ENCODE peak calls at places on chromosomes 6 and 20, in seven cellular contexts. One of them, this sample, is unnamed.

GRCh38 chr6:99241905-99242534 is 107.5 kb downstream of the FAXC start:
- DNase-seq in stimulated activated CD4-positive, alpha-beta T cell treated with anti-CD3 and anti-CD28 coated beads, Interleukin-1b, Interleukin-23, amount 100 ng/mL, for 48 hours: no peak
- DNase-seq in psoas muscle: no peak
- DNase-seq in NCI-H1105: peak
- DNase-seq in activated CD4-positive, alpha-beta T cell treated with anti-CD3 and anti-CD28 coated beads, Interleukin-2, amount 50 U/mL, for 24 hours: no peak
- DNase-seq in A172: peak
- DNase-seq in neuronal stem cell: peak
- DNase-seq in this sample: peak

GRCh38 chr20:18728165-18728866 is 85.3 kb upstream of the SCP2D1 start:
- DNase-seq in neuronal stem cell: no peak
- DNase-seq in NCI-H1105: no peak
- DNase-seq in stimulated activated CD4-positive, alpha-beta T cell treated with anti-CD3 and anti-CD28 coated beads, Interleukin-1b, Interleukin-23, amount 100 ng/mL, for 48 hours: no peak
- DNase-seq in activated CD4-positive, alpha-beta T cell treated with anti-CD3 and anti-CD28 coated beads, Interleukin-2, amount 50 U/mL, for 24 hours: no peak
- DNase-seq in A172: no peak
- DNase-seq in psoas muscle: no peak
- DNase-seq in this sample: no peak

GRCh38 chr20:62695448-62696414 is 12.9 kb upstream of the NTSR1 start:
- DNase-seq in psoas muscle: no peak
- DNase-seq in neuronal stem cell: no peak
- DNase-seq in activated CD4-positive, alpha-beta T cell treated with anti-CD3 and anti-CD28 coated beads, Interleukin-2, amount 50 U/mL, for 24 hours: no peak
- DNase-seq in NCI-H1105: no peak
- DNase-seq in stimulated activated CD4-positive, alpha-beta T cell treated with anti-CD3 and anti-CD28 coated beads, Interleukin-1b, Interleukin-23, amount 100 ng/mL, for 48 hours: no peak
- DNase-seq in A172: no peak
- DNase-seq in this sample: no peak

GRCh38 chr6:74574794-74575193 is 631.1 kb downstream of the COL12A1 start:
- DNase-seq in neuronal stem cell: no peak
- DNase-seq in NCI-H1105: no peak
- DNase-seq in stimulated activated CD4-positive, alpha-beta T cell treated with anti-CD3 and anti-CD28 coated beads, Interleukin-1b, Interleukin-23, amount 100 ng/mL, for 48 hours: no peak
- DNase-seq in A172: peak
- DNase-seq in activated CD4-positive, alpha-beta T cell treated with anti-CD3 and anti-CD28 coated beads, Interleukin-2, amount 50 U/mL, for 24 hours: no peak
- DNase-seq in psoas muscle: no peak
- DNase-seq in this sample: peak

GRCh38 chr20:2656471-2657117 is 4.2 kb downstream of the NOP56 start:
- DNase-seq in NCI-H1105: no peak
- DNase-seq in activated CD4-positive, alpha-beta T cell treated with anti-CD3 and anti-CD28 coated beads, Interleukin-2, amount 50 U/mL, for 24 hours: no peak
- DNase-seq in stimulated activated CD4-positive, alpha-beta T cell treated with anti-CD3 and anti-CD28 coated beads, Interleukin-1b, Interleukin-23, amount 100 ng/mL, for 48 hours: no peak
- DNase-seq in neuronal stem cell: no peak
- DNase-seq in psoas muscle: no peak
- DNase-seq in A172: no peak
- DNase-seq in this sample: no peak

GRCh38 chr6:146590492-146590891 is 8.3 kb upstream of the ADGB start:
- DNase-seq in neuronal stem cell: no peak
- DNase-seq in A172: no peak
- DNase-seq in activated CD4-positive, alpha-beta T cell treated with anti-CD3 and anti-CD28 coated beads, Interleukin-2, amount 50 U/mL, for 24 hours: no peak
- DNase-seq in stimulated activated CD4-positive, alpha-beta T cell treated with anti-CD3 and anti-CD28 coated beads, Interleukin-1b, Interleukin-23, amount 100 ng/mL, for 48 hours: no peak
- DNase-seq in psoas muscle: no peak
- DNase-seq in NCI-H1105: no peak
- DNase-seq in this sample: no peak

GRCh38 chr20:34045930-34046329 is 52.2 kb downstream of the RALY start:
- DNase-seq in psoas muscle: no peak
- DNase-seq in A172: no peak
- DNase-seq in stimulated activated CD4-positive, alpha-beta T cell treated with anti-CD3 and anti-CD28 coated beads, Interleukin-1b, Interleukin-23, amount 100 ng/mL, for 48 hours: no peak
- DNase-seq in activated CD4-positive, alpha-beta T cell treated with anti-CD3 and anti-CD28 coated beads, Interleukin-2, amount 50 U/mL, for 24 hours: no peak
- DNase-seq in NCI-H1105: no peak
- DNase-seq in neuronal stem cell: no peak
- DNase-seq in this sample: peak

GRCh38 chr6:40349566-40350192 is 237.5 kb downstream of the LRFN2 start:
- DNase-seq in activated CD4-positive, alpha-beta T cell treated with anti-CD3 and anti-CD28 coated beads, Interleukin-2, amount 50 U/mL, for 24 hours: no peak
- DNase-seq in neuronal stem cell: no peak
- DNase-seq in A172: no peak
- DNase-seq in stimulated activated CD4-positive, alpha-beta T cell treated with anti-CD3 and anti-CD28 coated beads, Interleukin-1b, Interleukin-23, amount 100 ng/mL, for 48 hours: no peak
- DNase-seq in NCI-H1105: no peak
- DNase-seq in psoas muscle: no peak
- DNase-seq in this sample: no peak

GRCh38 chr6:144036064-144036873 is 28.2 kb upstream of the PLAGL1 start:
- DNase-seq in NCI-H1105: no peak
- DNase-seq in stimulated activated CD4-positive, alpha-beta T cell treated with anti-CD3 and anti-CD28 coated beads, Interleukin-1b, Interleukin-23, amount 100 ng/mL, for 48 hours: peak
- DNase-seq in A172: no peak
- DNase-seq in neuronal stem cell: peak
- DNase-seq in activated CD4-positive, alpha-beta T cell treated with anti-CD3 and anti-CD28 coated beads, Interleukin-2, amount 50 U/mL, for 24 hours: no peak
- DNase-seq in psoas muscle: no peak
- DNase-seq in this sample: peak

GRCh38 chr6:150029749-150030148 is 4.4 kb upstream of the RAET1L start:
- DNase-seq in NCI-H1105: no peak
- DNase-seq in activated CD4-positive, alpha-beta T cell treated with anti-CD3 and anti-CD28 coated beads, Interleukin-2, amount 50 U/mL, for 24 hours: no peak
- DNase-seq in A172: no peak
- DNase-seq in neuronal stem cell: no peak
- DNase-seq in psoas muscle: no peak
- DNase-seq in stimulated activated CD4-positive, alpha-beta T cell treated with anti-CD3 and anti-CD28 coated beads, Interleukin-1b, Interleukin-23, amount 100 ng/mL, for 48 hours: no peak
- DNase-seq in this sample: no peak

GRCh38 chr6:18265787-18266523 is 1.6 kb upstream of the DEK start:
- DNase-seq in NCI-H1105: no peak
- DNase-seq in A172: no peak
- DNase-seq in neuronal stem cell: no peak
- DNase-seq in stimulated activated CD4-positive, alpha-beta T cell treated with anti-CD3 and anti-CD28 coated beads, Interleukin-1b, Interleukin-23, amount 100 ng/mL, for 48 hours: no peak
- DNase-seq in activated CD4-positive, alpha-beta T cell treated with anti-CD3 and anti-CD28 coated beads, Interleukin-2, amount 50 U/mL, for 24 hours: no peak
- DNase-seq in psoas muscle: no peak
- DNase-seq in this sample: no peak

GRCh38 chr20:4875578-4876067 is 125.7 kb downstream of the SLC23A2 start:
- DNase-seq in neuronal stem cell: no peak
- DNase-seq in psoas muscle: no peak
- DNase-seq in NCI-H1105: peak
- DNase-seq in A172: no peak
- DNase-seq in stimulated activated CD4-positive, alpha-beta T cell treated with anti-CD3 and anti-CD28 coated beads, Interleukin-1b, Interleukin-23, amount 100 ng/mL, for 48 hours: no peak
- DNase-seq in activated CD4-positive, alpha-beta T cell treated with anti-CD3 and anti-CD28 coated beads, Interleukin-2, amount 50 U/mL, for 24 hours: no peak
- DNase-seq in this sample: no peak

GRCh38 chr6:98576811-98577210 is 257.6 kb upstream of the POU3F2 start:
- DNase-seq in stimulated activated CD4-positive, alpha-beta T cell treated with anti-CD3 and anti-CD28 coated beads, Interleukin-1b, Interleukin-23, amount 100 ng/mL, for 48 hours: no peak
- DNase-seq in activated CD4-positive, alpha-beta T cell treated with anti-CD3 and anti-CD28 coated beads, Interleukin-2, amount 50 U/mL, for 24 hours: no peak
- DNase-seq in neuronal stem cell: no peak
- DNase-seq in NCI-H1105: no peak
- DNase-seq in psoas muscle: no peak
- DNase-seq in A172: peak
- DNase-seq in this sample: no peak

GRCh38 chr6:122619309-122619708 is 9.1 kb downstream of the PKIB start:
- DNase-seq in stimulated activated CD4-positive, alpha-beta T cell treated with anti-CD3 and anti-CD28 coated beads, Interleukin-1b, Interleukin-23, amount 100 ng/mL, for 48 hours: no peak
- DNase-seq in A172: no peak
- DNase-seq in NCI-H1105: no peak
- DNase-seq in activated CD4-positive, alpha-beta T cell treated with anti-CD3 and anti-CD28 coated beads, Interleukin-2, amount 50 U/mL, for 24 hours: no peak
- DNase-seq in neuronal stem cell: no peak
- DNase-seq in psoas muscle: no peak
- DNase-seq in this sample: no peak

GRCh38 chr20:64041781-64042771 is 6.1 kb downstream of the C20orf204 start:
- DNase-seq in psoas muscle: no peak
- DNase-seq in stimulated activated CD4-positive, alpha-beta T cell treated with anti-CD3 and anti-CD28 coated beads, Interleukin-1b, Interleukin-23, amount 100 ng/mL, for 48 hours: no peak
- DNase-seq in A172: no peak
- DNase-seq in neuronal stem cell: no peak
- DNase-seq in NCI-H1105: no peak
- DNase-seq in activated CD4-positive, alpha-beta T cell treated with anti-CD3 and anti-CD28 coated beads, Interleukin-2, amount 50 U/mL, for 24 hours: no peak
- DNase-seq in this sample: no peak

GRCh38 chr20:35387334-35387733 is 24.4 kb downstream of the UQCC1 start:
- DNase-seq in psoas muscle: no peak
- DNase-seq in neuronal stem cell: no peak
- DNase-seq in activated CD4-positive, alpha-beta T cell treated with anti-CD3 and anti-CD28 coated beads, Interleukin-2, amount 50 U/mL, for 24 hours: no peak
- DNase-seq in A172: peak
- DNase-seq in NCI-H1105: no peak
- DNase-seq in stimulated activated CD4-positive, alpha-beta T cell treated with anti-CD3 and anti-CD28 coated beads, Interleukin-1b, Interleukin-23, amount 100 ng/mL, for 48 hours: no peak
- DNase-seq in this sample: no peak

GRCh38 chr20:45343445-45343866 is 4.8 kb downstream of the SDC4 start:
- DNase-seq in neuronal stem cell: no peak
- DNase-seq in activated CD4-positive, alpha-beta T cell treated with anti-CD3 and anti-CD28 coated beads, Interleukin-2, amount 50 U/mL, for 24 hours: no peak
- DNase-seq in stimulated activated CD4-positive, alpha-beta T cell treated with anti-CD3 and anti-CD28 coated beads, Interleukin-1b, Interleukin-23, amount 100 ng/mL, for 48 hours: no peak
- DNase-seq in NCI-H1105: no peak
- DNase-seq in psoas muscle: no peak
- DNase-seq in A172: no peak
- DNase-seq in this sample: peak

This sample was measured in hepatocyte.